ENCODE peak calls at places on chromosomes 3 and 15, in nine cellular contexts. S is uterus; P is aorta; M is NAMALWA; D is AG04450; K is mesendoderm; I is LoVo; J is OCI-M1; L is stimulated activated CD8-positive, alpha-beta memory T cell treated with anti-CD3 and anti-CD28 coated beads, Interleukin-12 subunit alpha, Interleukin-12 subunit beta, amount 100 ng/mL, for 4 hours. X is an unnamed sample.

GRCh38 chr3:126948980-126949535 is 33.9 kb upstream of the PLXNA1 start:
- DNase-seq in S (no peak), P (peak), M (no peak), D (no peak), K (no peak), I (no peak), J (no peak), L (no peak), X (no peak)

GRCh38 chr15:77464129-77464865 is 43.6 kb downstream of the HMG20A start:
- DNase-seq in S (no peak), P (no peak), M (no peak), D (no peak), K (no peak), I (no peak), J (no peak), L (no peak), X (no peak)

GRCh38 chr3:123329636-123330340 is 119.1 kb downstream of the ADCY5 start:
- DNase-seq in S (no peak), P (peak), M (no peak), D (no peak), K (no peak), I (no peak), J (no peak), L (no peak), X (no peak)

GRCh38 chr3:119630562-119631329 is 29.6 kb downstream of the POPDC2 start:
- DNase-seq in S (no peak), P (no peak), M (no peak), D (no peak), K (peak), I (no peak), J (peak), L (no peak), X (no peak)

GRCh38 chr3:158683216-158683975 is 10.9 kb upstream of the LXN start:
- DNase-seq in S (no peak), P (no peak), M (no peak), D (no peak), K (no peak), I (no peak), J (no peak), L (no peak), X (no peak)

GRCh38 chr15:75721923-75722870 is 9.5 kb upstream of the CSPG4 start:
- DNase-seq in S (no peak), P (peak), M (no peak), D (no peak), K (no peak), I (no peak), J (no peak), L (no peak), X (no peak)

GRCh38 chr15:68032672-68033071 is 21.4 kb upstream of the PIAS1 start:
- DNase-seq in S (no peak), P (no peak), M (no peak), D (no peak), K (no peak), I (no peak), J (peak), L (no peak), X (no peak)

GRCh38 chr3:42500091-42500490 is 2.4 kb upstream of the VIPR1 start:
- DNase-seq in S (no peak), P (no peak), M (no peak), D (no peak), K (no peak), I (no peak), J (no peak), L (no peak), X (no peak)

GRCh38 chr3:149527531-149528343 is 53.2 kb downstream of the TM4SF4 start:
- DNase-seq in S (no peak), P (no peak), M (no peak), D (no peak), K (peak), I (no peak), J (no peak), L (no peak), X (no peak)

GRCh38 chr3:43620953-43621405 is 832 bp downstream of the ANO10 start:
- DNase-seq in S (no peak), P (no peak), M (peak), D (no peak), K (peak), I (no peak), J (peak), L (no peak), X (peak)

GRCh38 chr3:177419904-177420601 is 222.8 kb upstream of the TBL1XR1 start:
- DNase-seq in S (peak), P (no peak), M (no peak), D (no peak), K (no peak), I (no peak), J (no peak), L (no peak), X (no peak)

GRCh38 chr3:43766672-43767465 is 76.1 kb downstream of the ABHD5 start:
- DNase-seq in S (no peak), P (no peak), M (no peak), D (no peak), K (no peak), I (no peak), J (no peak), L (no peak), X (no peak)

GRCh38 chr15:66369773-66370651 is 13.5 kb upstream of the TIPIN start:
- DNase-seq in S (no peak), P (no peak), M (peak), D (no peak), K (peak), I (no peak), J (peak), L (no peak), X (peak)

GRCh38 chr3:169813757-169814517 is 1.2 kb upstream of the LRRC34 start:
- DNase-seq in S (no peak), P (peak), M (peak), D (no peak), K (peak), I (peak), J (no peak), L (peak), X (peak)

GRCh38 chr3:173397161-173398110 is at the start of gene NLGN1:
- DNase-seq in S (peak), P (peak), M (no peak), D (peak), K (peak), I (no peak), J (peak), L (no peak), X (peak)

GRCh38 chr15:75817151-75817935 is 25.9 kb upstream of the UBE2Q2 start:
- DNase-seq in S (no peak), P (no peak), M (peak), D (no peak), K (no peak), I (no peak), J (peak), L (no peak), X (no peak)

GRCh38 chr15:38474155-38474757 is 20.3 kb downstream of the FAM98B start:
- DNase-seq in S (no peak), P (no peak), M (peak), D (no peak), K (peak), I (peak), J (peak), L (no peak), X (peak)

GRCh38 chr3:43689766-43690399 is 855 bp upstream of the ABHD5 start:
- DNase-seq in S (no peak), P (peak), M (no peak), D (no peak), K (no peak), I (peak), J (peak), L (no peak), X (no peak)

GRCh38 chr3:124701687-124702086 is 28.6 kb upstream of the UMPS start:
- DNase-seq in S (no peak), P (no peak), M (no peak), D (peak), K (no peak), I (no peak), J (no peak), L (no peak), X (no peak)

GRCh38 chr15:80971143-80971542 is 18.5 kb downstream of the MESD start:
- DNase-seq in S (no peak), P (no peak), M (no peak), D (no peak), K (no peak), I (no peak), J (no peak), L (no peak), X (no peak)

GRCh38 chr3:33035596-33035995 is 61.4 kb downstream of the GLB1 start:
- DNase-seq in S (no peak), P (no peak), M (no peak), D (peak), K (peak), I (no peak), J (no peak), L (no peak), X (no peak)

GRCh38 chr3:70603103-70603502 is 290.7 kb upstream of the MDFIC2 start:
- DNase-seq in S (no peak), P (no peak), M (no peak), D (no peak), K (no peak), I (no peak), J (no peak), L (no peak), X (no peak)

GRCh38 chr15:70259640-70260066 is 161.9 kb upstream of the TLE3 start:
- DNase-seq in S (no peak), P (no peak), M (no peak), D (no peak), K (peak), I (no peak), J (peak), L (no peak), X (no peak)

GRCh38 chr3:7346364-7346763 is 485.4 kb downstream of the GRM7 start:
- DNase-seq in S (no peak), P (no peak), M (no peak), D (no peak), K (no peak), I (no peak), J (no peak), L (no peak), X (no peak)

GRCh38 chr15:88476635-88477038 is 9.1 kb downstream of the MRPS11 start:
- DNase-seq in S (peak), P (no peak), M (peak), D (peak), K (peak), I (no peak), J (peak), L (no peak), X (peak)

GRCh38 chr15:53530762-53531161 is 228.7 kb downstream of the WDR72 start:
- DNase-seq in S (no peak), P (no peak), M (no peak), D (no peak), K (peak), I (no peak), J (no peak), L (no peak), X (no peak)

GRCh38 chr15:80455051-80455648 is 51.0 kb downstream of the ARNT2 start:
- DNase-seq in S (no peak), P (no peak), M (no peak), D (no peak), K (no peak), I (no peak), J (no peak), L (no peak), X (no peak)

GRCh38 chr3:116155830-116156229 is 289.5 kb downstream of the LSAMP start:
- DNase-seq in S (no peak), P (no peak), M (no peak), D (no peak), K (no peak), I (no peak), J (no peak), L (no peak), X (no peak)

GRCh38 chr3:126544596-126545281 is 14.0 kb downstream of the C3orf22 start:
- DNase-seq in S (peak), P (peak), M (no peak), D (no peak), K (no peak), I (no peak), J (no peak), L (no peak), X (no peak)

GRCh38 chr3:105747621-105748165 is 121.1 kb downstream of the CBLB start:
- DNase-seq in S (no peak), P (no peak), M (no peak), D (no peak), K (no peak), I (no peak), J (no peak), L (no peak), X (no peak)

GRCh38 chr15:48330045-48330840 is 986 bp upstream of the DUT start:
- DNase-seq in S (no peak), P (no peak), M (peak), D (no peak), K (peak), I (peak), J (peak), L (no peak), X (no peak)

GRCh38 chr3:11601446-11602241 is 42.1 kb downstream of the VGLL4 start:
- DNase-seq in S (peak), P (peak), M (peak), D (no peak), K (peak), I (no peak), J (no peak), L (no peak), X (peak)

GRCh38 chr3:24119321-24119751 is 174.2 kb downstream of the NR1D2 start:
- DNase-seq in S (no peak), P (no peak), M (no peak), D (no peak), K (no peak), I (peak), J (no peak), L (no peak), X (no peak)

GRCh38 chr15:25240461-25241021 is 198.3 kb downstream of the UBE3A start:
- DNase-seq in S (no peak), P (peak), M (no peak), D (no peak), K (no peak), I (no peak), J (no peak), L (no peak), X (no peak)

GRCh38 chr3:178343433-178344038 is 192.7 kb upstream of the KCNMB2 start:
- DNase-seq in S (no peak), P (peak), M (no peak), D (no peak), K (no peak), I (no peak), J (no peak), L (no peak), X (no peak)

GRCh38 chr3:94011208-94011842 is 17.1 kb downstream of the STX19 start:
- DNase-seq in S (no peak), P (no peak), M (no peak), D (no peak), K (no peak), I (no peak), J (peak), L (no peak), X (no peak)

GRCh38 chr3:125055165-125055912 is 458 bp downstream of the HEG1 start:
- DNase-seq in S (peak), P (peak), M (peak), D (no peak), K (no peak), I (no peak), J (no peak), L (no peak), X (no peak)